ENCODE peak calls at places on chromosomes 1 and 21, in five cellular contexts. X, Z, L, G and V are unnamed samples.

GRCh38 chr1:93701619-93702018 is 20.0 kb upstream of the BCAR3 start:
- DNase-seq in G (peak), X (no peak), L (peak), Z (no peak), V (no peak)

GRCh38 chr1:109918077-109918606 is 7.5 kb downstream of the CSF1 start:
- DNase-seq in Z (no peak), G (no peak), L (no peak), X (no peak), V (no peak)

GRCh38 chr1:22745675-22746585 is 35.3 kb downstream of the EPHB2 start:
- DNase-seq in L (peak), Z (no peak), G (peak), X (no peak), V (no peak)

GRCh38 chr21:45768011-45768740 is 124.7 kb downstream of the PCBP3 start:
- DNase-seq in G (peak), Z (no peak), X (no peak), L (peak), V (no peak)

GRCh38 chr1:28370220-28371010 is 875 bp downstream of the PHACTR4 start:
- DNase-seq in L (peak), Z (no peak), X (peak), G (peak), V (no peak)

GRCh38 chr1:112808861-112809684 is 93.9 kb upstream of the PPM1J start:
- DNase-seq in L (peak), Z (peak), G (peak), X (peak), V (peak)

GRCh38 chr21:34279883-34280282 is 83.9 kb upstream of the KCNE2 start:
- DNase-seq in L (no peak), X (no peak), Z (no peak), G (no peak), V (no peak)

GRCh38 chr1:218985424-218985823 is 188.3 kb upstream of the LYPLAL1 start:
- DNase-seq in G (no peak), Z (no peak), X (no peak), L (no peak), V (no peak)

GRCh38 chr1:42815938-42816599 is 853 bp upstream of the ERMAP start:
- DNase-seq in X (no peak), L (peak), Z (no peak), G (peak), V (no peak)

GRCh38 chr1:1144122-1144842 is 28.4 kb upstream of the C1orf159 start:
- DNase-seq in Z (no peak), L (no peak), X (peak), G (no peak), V (no peak)

GRCh38 chr1:167713330-167714081 is 8.3 kb upstream of the MPZL1 start:
- DNase-seq in G (no peak), X (no peak), L (peak), Z (peak), V (no peak)

GRCh38 chr1:16630661-16631247 is 17.4 kb upstream of the NBPF1 start:
- DNase-seq in L (no peak), Z (no peak), X (peak), G (no peak), V (no peak)

GRCh38 chr1:115575661-115576060 is 66.1 kb upstream of the VANGL1 start:
- DNase-seq in Z (no peak), L (no peak), G (no peak), X (no peak), V (no peak)

GRCh38 chr1:247104965-247105364 is 809 bp upstream of the ZNF669 start:
- DNase-seq in X (no peak), G (no peak), Z (no peak), L (no peak), V (no peak)

GRCh38 chr1:234521802-234522185 is 42.8 kb upstream of the TARBP1 start:
- DNase-seq in X (no peak), G (no peak), L (no peak), Z (no peak), V (no peak)

GRCh38 chr1:22418852-22419480 is 32.7 kb upstream of the ZBTB40 start:
- DNase-seq in G (peak), Z (no peak), X (no peak), L (peak), V (no peak)

GRCh38 chr1:183898001-183898396 is 93.1 kb downstream of the RGL1 start:
- DNase-seq in X (no peak), G (no peak), Z (no peak), L (no peak), V (no peak)

GRCh38 chr1:2199042-2199810 is 4.7 kb upstream of the FAAP20 start:
- DNase-seq in L (peak), G (peak), X (peak), Z (peak), V (peak)

GRCh38 chr1:47571161-47571560 is 133.3 kb downstream of the FOXD2 start:
- DNase-seq in G (no peak), L (no peak), Z (no peak), X (no peak), V (no peak)

GRCh38 chr1:3663999-3664699 is 11.8 kb downstream of the TP73 start:
- DNase-seq in G (no peak), L (no peak), Z (no peak), X (no peak), V (no peak)

GRCh38 chr1:112012823-112013222 is 23.4 kb upstream of the KCND3 start:
- DNase-seq in Z (no peak), G (no peak), X (no peak), L (no peak), V (no peak)

GRCh38 chr1:207959141-207959825 is 48.4 kb upstream of the CD34 start:
- DNase-seq in Z (peak), X (no peak), G (peak), L (peak), V (no peak)

DNA sequence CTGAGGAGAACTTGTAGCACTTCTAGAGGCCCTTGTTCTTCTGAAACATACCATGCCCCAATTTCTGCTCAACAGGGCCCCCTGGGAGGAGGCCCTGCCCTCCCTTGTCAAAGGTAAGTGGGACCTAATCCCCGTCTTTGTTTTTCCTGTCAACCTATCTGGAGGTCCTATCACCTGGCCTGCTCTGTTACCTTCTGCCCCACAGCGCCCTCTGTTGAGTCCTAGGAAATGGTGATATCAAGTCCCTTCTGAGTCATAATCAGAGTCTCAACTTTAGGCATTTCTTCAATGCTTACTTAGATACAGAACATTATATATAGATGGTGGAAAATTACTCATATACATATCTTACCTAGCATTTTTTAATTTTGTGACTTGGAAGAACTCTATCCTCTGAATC is 28.2 kb upstream of the FCRL4 start:
- DNase-seq in G (no peak), Z (no peak), L (no peak), X (no peak), V (no peak)
- TF ChIP-seq CTCF in G (no peak), Z (no peak), L (no peak), X (no peak), V (peak)

GRCh38 chr1:37448185-37448584 is 26.2 kb upstream of the ZC3H12A start:
- DNase-seq in L (no peak), X (no peak), Z (no peak), G (no peak), V (no peak)
- TF ChIP-seq CTCF in L (no peak), X (no peak), Z (no peak), G (no peak), V (no peak)

DNA sequence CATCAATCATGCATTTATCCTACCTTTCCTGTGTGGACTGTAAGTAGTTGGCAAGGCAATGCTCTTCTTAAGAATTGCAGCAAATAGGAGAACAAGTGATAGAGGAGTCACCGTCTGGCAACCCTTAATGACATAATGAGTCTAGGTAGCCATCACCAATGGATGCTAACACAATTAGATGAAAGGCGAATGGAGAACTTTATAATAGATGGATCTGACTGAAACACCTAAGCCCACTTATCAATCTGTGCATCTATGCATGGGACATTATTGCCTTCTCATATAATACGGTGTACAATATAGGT is 18.9 kb upstream of the CAPN8 start:
- DNase-seq in L (no peak), Z (no peak), G (no peak), X (no peak), V (no peak)
- TF ChIP-seq CTCF in L (no peak), Z (no peak), G (no peak), X (no peak), V (no peak)

DNA sequence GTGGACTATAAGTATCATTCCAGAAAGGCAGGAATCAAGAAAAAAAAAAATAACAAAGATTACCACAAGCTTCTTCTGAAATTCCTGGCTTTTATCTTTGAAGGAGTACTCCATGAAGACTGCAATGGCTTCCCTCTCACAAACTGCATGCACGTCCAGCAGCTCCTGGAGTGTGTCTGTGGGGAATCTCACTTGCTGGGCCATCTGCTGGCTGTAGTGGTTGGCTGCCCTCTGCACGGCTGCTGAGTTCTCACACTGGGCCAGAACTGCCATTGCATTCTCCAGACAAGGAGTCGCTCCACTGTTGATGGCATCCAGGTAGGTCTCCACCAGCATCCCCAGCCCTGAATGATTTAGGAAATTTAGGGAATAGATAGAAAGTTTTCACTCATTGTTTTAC is 23.3 kb upstream of the GBP2 start:
- DNase-seq in Z (no peak), X (no peak), L (peak), G (peak), V (no peak)
- TF ChIP-seq CTCF in Z (no peak), X (no peak), L (peak), G (peak), V (no peak)

DNA sequence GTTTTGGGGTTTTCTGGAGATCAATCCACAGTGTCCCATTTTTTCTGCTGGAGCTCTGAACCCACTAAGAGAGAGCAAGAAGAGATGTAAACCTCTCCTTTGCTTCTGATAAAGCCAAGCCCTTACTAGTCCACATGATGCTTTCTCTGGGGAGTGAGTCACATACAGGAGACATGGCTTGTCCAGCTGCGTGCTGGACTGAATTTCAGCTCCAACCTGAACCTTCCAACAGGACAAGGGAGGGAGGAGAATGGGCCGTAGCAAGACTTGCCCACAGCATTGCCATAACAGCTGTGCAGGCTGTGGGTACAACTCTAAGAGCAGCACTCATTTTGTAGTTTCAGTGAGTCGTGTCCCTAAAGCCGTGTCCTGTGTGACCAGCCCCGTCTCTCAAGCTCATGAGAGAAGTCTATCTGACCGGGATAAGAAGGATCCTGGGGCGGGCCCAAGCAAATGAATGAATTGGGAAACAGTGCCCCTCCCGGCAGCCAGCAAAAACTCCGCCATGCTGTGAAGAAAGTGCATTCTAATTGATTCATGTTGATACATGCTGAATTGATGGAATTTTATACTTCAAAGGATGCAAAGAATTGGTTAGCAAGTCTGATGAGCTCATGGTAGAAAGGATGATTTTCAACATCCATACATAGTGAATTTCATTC is 195.2 kb downstream of the GABPA start:
- DNase-seq in G (peak), Z (no peak), L (peak), X (no peak), V (no peak)
- TF ChIP-seq CTCF in G (peak), Z (no peak), L (no peak), X (no peak), V (no peak)

DNA sequence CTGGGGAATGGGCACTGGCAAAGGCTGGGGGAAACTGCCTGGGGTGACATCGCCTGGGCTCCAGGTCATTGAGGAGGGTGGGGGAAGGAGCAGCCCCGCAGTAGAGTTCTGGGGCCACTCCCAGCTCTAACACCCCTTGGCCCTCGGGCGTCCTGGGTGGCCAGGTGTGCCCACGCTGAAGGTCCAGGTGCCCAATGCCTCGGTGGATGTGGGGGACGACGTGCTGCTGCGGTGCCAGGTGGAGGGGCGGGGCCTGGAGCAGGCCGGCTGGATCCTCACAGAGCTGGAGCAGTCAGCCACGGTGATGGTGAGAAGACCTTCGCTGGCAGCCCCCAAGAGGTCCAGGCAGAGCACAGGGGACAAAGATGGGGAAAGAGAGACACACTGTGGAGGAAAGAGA is 7.7 kb downstream of the NTRK1 start:
- DNase-seq in G (no peak), Z (no peak), L (no peak), X (no peak), V (no peak)
- TF ChIP-seq CTCF in G (no peak), Z (no peak), L (no peak), X (no peak), V (no peak)

DNA sequence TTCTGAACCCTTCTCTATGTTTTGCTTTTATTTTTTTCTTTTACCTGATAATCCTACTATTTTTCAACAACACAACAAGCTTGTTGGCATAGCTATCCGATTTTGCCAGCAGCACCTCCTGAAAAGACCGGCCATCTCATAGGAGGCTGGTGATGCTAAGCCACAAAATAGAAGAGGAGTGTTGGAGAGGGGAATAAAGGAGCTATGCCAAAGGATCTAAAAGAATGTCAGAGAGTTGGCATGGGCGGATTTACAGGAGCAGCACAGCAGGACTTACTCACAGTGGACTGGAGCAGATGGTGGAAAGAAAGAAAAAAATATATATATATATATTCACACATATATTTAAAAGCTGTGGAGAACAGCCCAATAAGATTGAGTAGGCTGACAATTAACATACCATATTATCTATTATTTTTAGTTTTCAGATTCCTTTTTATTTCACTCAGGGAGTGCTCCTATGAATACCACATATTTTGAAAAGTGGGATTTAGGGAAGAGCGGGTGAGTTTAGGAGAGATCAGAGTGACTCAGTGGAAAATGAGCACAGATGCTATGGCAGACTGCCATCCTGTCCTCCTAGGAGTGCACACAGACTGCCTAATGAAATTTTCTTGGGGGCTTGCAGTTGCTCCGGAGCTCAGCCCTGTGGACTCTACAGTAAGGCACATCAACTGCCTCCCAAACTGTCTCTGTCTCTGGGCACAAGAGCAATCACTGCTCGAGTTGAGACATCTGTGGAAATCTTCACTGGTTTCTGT is 394.5 kb upstream of the CHRM3 start:
- DNase-seq in X (no peak), G (no peak), L (no peak), Z (no peak), V (no peak)
- TF ChIP-seq CTCF in X (no peak), G (no peak), L (no peak), Z (no peak), V (no peak)

DNA sequence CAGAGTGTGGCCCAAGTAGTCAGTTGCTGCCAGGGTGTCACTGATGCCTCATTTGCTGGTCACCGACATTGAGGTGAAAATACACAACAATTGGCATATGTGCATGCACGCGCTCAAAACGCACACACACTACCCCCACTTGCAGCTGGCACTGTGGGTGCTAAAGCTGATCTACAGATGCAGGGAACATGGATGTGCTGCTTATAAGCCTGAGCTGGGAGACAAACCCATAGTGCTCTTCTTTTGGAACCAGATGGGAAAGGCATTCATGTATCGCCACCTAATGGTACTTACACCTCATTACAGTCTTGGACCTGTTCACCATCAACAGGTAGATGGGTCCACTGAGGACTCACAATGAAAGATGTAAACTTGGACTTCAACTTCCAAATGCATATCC is 70.3 kb upstream of the CAMK1G start:
- DNase-seq in X (no peak), Z (no peak), G (peak), L (peak), V (no peak)
- TF ChIP-seq CTCF in X (no peak), Z (no peak), G (peak), L (peak), V (no peak)

DNA sequence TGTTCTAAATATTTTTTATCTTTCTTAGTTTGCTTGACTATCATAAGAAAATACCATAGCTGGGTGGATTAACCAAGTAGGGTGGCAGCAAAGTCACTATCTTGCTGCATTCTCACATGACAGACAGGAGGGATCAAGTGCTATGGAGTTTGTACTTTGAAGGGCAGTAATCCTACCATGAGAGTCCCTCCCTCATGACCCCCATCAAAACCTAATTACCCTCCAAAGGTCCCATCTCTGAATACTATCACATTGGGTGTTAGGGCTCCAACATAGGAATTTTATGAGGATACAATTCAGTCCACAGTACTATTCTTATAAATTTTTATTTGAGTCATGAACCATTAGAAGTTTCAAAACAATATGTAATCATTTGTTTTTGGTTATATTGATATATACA is 388.5 kb upstream of the B3GALT2 start:
- DNase-seq in Z (no peak), X (no peak), L (no peak), G (no peak), V (no peak)
- TF ChIP-seq CTCF in Z (no peak), X (no peak), L (no peak), G (no peak), V (no peak)

DNA sequence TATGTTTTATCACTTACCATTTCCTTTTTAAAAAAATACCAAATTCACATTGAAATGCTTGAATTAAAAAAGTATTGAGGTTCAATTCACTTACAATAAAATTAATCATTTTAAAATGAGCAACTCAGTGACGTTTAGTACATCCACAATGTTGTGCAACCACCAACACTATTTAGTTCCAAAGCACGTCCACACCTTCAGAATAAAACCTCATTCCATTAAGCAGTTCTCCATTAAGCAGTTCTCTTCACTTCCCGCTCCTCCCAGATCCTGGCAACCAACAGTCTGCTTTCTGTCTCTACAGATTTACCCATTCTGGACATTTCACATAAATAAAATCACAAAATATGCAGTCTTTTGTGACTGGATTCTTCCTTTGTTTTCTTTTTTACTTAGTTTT is 41.3 kb downstream of the GNG4 start:
- DNase-seq in X (no peak), G (no peak), L (no peak), Z (no peak), V (no peak)
- TF ChIP-seq CTCF in X (no peak), G (no peak), L (no peak), Z (no peak), V (no peak)